ENCODE peak calls at places on chromosomes 11 and 22, in eight cellular contexts. R is cerebellum, D is stomach, Y is thoracic aorta, Q is Karpas-422, M is ecto neural progenitor cell, Z is HS-5, K is HFFc6. T is an unnamed sample.
A peak's percentile ranks its signal among the peaks of the same experiment; 100 is the strongest.

GRCh38 chr22:47174671-47175111 is 412.2 kb downstream of the TBC1D22A start:
- DNase-seq in R (no peak), D (no peak), Y (no peak), Q (no peak), M (no peak), Z (no peak), K (no peak), T (no peak)

GRCh38 chr22:29201722-29202230 is 3.9 kb upstream of the EMID1 start:
- DNase-seq in R (no peak), D (no peak), Y (no peak), Q (no peak), M (peak; percentile 46), Z (no peak), K (no peak), T (no peak)

GRCh38 chr22:49297286-49297870 is 530.3 kb downstream of the BRD1 start:
- DNase-seq in R (no peak), D (peak; percentile 10), Y (no peak), Q (no peak), M (peak; percentile 28), Z (no peak), K (no peak), T (no peak)

GRCh38 chr11:85752890-85753581 is 57.9 kb downstream of the SYTL2 start:
- DNase-seq in R (no peak), D (peak; percentile 49), Y (no peak), Q (no peak), M (no peak), Z (no peak), K (no peak), T (no peak)

GRCh38 chr11:132452616-132453015 is 1079.7 kb downstream of the OPCML start:
- DNase-seq in R (no peak), D (no peak), Y (no peak), Q (no peak), M (no peak), Z (no peak), K (no peak), T (no peak)

GRCh38 chr11:120546312-120547205 is 35.0 kb downstream of the GRIK4 start:
- DNase-seq in R (no peak), D (peak; percentile 31), Y (peak; percentile 47), Q (no peak), M (no peak), Z (peak; percentile 86), K (peak; percentile 95), T (peak; percentile 46)

GRCh38 chr11:111871693-111872161 is 346 bp upstream of the ALG9 start:
- DNase-seq in R (peak; percentile 43), D (no peak), Y (no peak), Q (peak; percentile 49), M (no peak), Z (peak; percentile 2), K (no peak), T (no peak)

GRCh38 chr11:127804775-127805446 is 782.4 kb downstream of the ETS1 start:
- DNase-seq in R (no peak), D (no peak), Y (no peak), Q (no peak), M (no peak), Z (no peak), K (no peak), T (no peak)

GRCh38 chr22:30828187-30829155 is 133.8 kb downstream of the OSBP2 start:
- DNase-seq in R (no peak), D (peak; percentile 15), Y (no peak), Q (no peak), M (no peak), Z (no peak), K (no peak), T (no peak)

GRCh38 chr11:117199061-117199915 is at the start of gene TAGLN:
- DNase-seq in R (no peak), D (peak; percentile 47), Y (peak; percentile 85), Q (no peak), M (peak; percentile 86), Z (no peak), K (peak; percentile 94), T (peak; percentile 49)

GRCh38 chr11:128491195-128491936 is 96.0 kb downstream of the ETS1 start:
- DNase-seq in R (no peak), D (no peak), Y (no peak), Q (no peak), M (no peak), Z (no peak), K (no peak), T (no peak)

GRCh38 chr22:50114221-50114981 is 24.6 kb downstream of the MOV10L1 start:
- DNase-seq in R (no peak), D (no peak), Y (no peak), Q (no peak), M (no peak), Z (peak; percentile 61), K (peak; percentile 74), T (no peak)

GRCh38 chr22:44755000-44755399 is 2.6 kb downstream of the ARHGAP8 start:
- DNase-seq in R (no peak), D (no peak), Y (no peak), Q (no peak), M (no peak), Z (no peak), K (no peak), T (no peak)

GRCh38 chr11:57345555-57346151 is 7.5 kb downstream of the P2RX3 start:
- DNase-seq in R (peak; percentile 85), D (peak; percentile 85), Y (no peak), Q (peak; percentile 89), M (peak; percentile 76), Z (peak; percentile 47), K (peak; percentile 49), T (peak; percentile 79)

GRCh38 chr22:37051629-37052385 is at the start of gene KCTD17:
- DNase-seq in R (peak; percentile 89), D (peak; percentile 70), Y (no peak), Q (peak; percentile 92), M (peak; percentile 80), Z (no peak), K (peak; percentile 43), T (peak; percentile 79)

GRCh38 chr22:33438273-33438672 is 380.1 kb upstream of the SYN3 start:
- DNase-seq in R (peak; percentile 81), D (no peak), Y (no peak), Q (no peak), M (no peak), Z (peak; percentile 10), K (peak; percentile 73), T (peak; percentile 21)

GRCh38 chr22:46453006-46453828 is 84.2 kb downstream of the CELSR1 start:
- DNase-seq in R (no peak), D (peak; percentile 85), Y (no peak), Q (no peak), M (no peak), Z (no peak), K (no peak), T (no peak)

GRCh38 chr11:72295471-72295870 is 51.5 kb upstream of the PHOX2A start:
- DNase-seq in R (no peak), D (no peak), Y (no peak), Q (no peak), M (no peak), Z (no peak), K (no peak), T (no peak)

GRCh38 chr22:36406721-36407120 is 19.0 kb upstream of the MYH9 start:
- DNase-seq in R (no peak), D (no peak), Y (no peak), Q (no peak), M (no peak), Z (no peak), K (no peak), T (no peak)

GRCh38 chr22:30978304-30978962 is 9.4 kb downstream of the TUG1 start:
- DNase-seq in R (no peak), D (no peak), Y (no peak), Q (no peak), M (no peak), Z (no peak), K (no peak), T (no peak)

GRCh38 chr11:77201370-77201769 is 73.3 kb downstream of the MYO7A start:
- DNase-seq in R (no peak), D (no peak), Y (no peak), Q (no peak), M (no peak), Z (no peak), K (no peak), T (no peak)

GRCh38 chr11:94675788-94676187 is 92.4 kb upstream of the AMOTL1 start:
- DNase-seq in R (no peak), D (no peak), Y (no peak), Q (no peak), M (no peak), Z (no peak), K (no peak), T (no peak)

GRCh38 chr22:36760716-36761115 is 15.2 kb downstream of the IFT27 start:
- DNase-seq in R (no peak), D (no peak), Y (no peak), Q (no peak), M (no peak), Z (no peak), K (no peak), T (no peak)

GRCh38 chr22:27489265-27489675 is 312.3 kb downstream of the MN1 start:
- DNase-seq in R (no peak), D (peak; percentile 71), Y (no peak), Q (no peak), M (no peak), Z (peak; percentile 25), K (peak; percentile 15), T (peak; percentile 60)

GRCh38 chr11:116384407-116384806 is 388.4 kb downstream of the BUD13 start:
- DNase-seq in R (no peak), D (no peak), Y (no peak), Q (no peak), M (no peak), Z (no peak), K (no peak), T (no peak)

GRCh38 chr11:95419915-95420314 is 188.9 kb upstream of the SESN3 start:
- DNase-seq in R (no peak), D (no peak), Y (no peak), Q (no peak), M (no peak), Z (peak; percentile 53), K (no peak), T (no peak)

GRCh38 chr11:11752688-11753087 is 89.1 kb upstream of the USP47 start:
- DNase-seq in R (no peak), D (no peak), Y (no peak), Q (no peak), M (no peak), Z (no peak), K (no peak), T (no peak)

GRCh38 chr11:133576351-133576750 is 44.0 kb upstream of the OPCML start:
- DNase-seq in R (no peak), D (no peak), Y (no peak), Q (no peak), M (peak; percentile 53), Z (no peak), K (no peak), T (no peak)

GRCh38 chr11:2927851-2928604 is 1.2 kb downstream of the PHLDA2 start:
- DNase-seq in R (no peak), D (no peak), Y (no peak), Q (no peak), M (no peak), Z (no peak), K (peak; percentile 19), T (peak; percentile 38)

GRCh38 chr22:19497245-19497644 is 17.5 kb downstream of the CDC45 start:
- DNase-seq in R (no peak), D (no peak), Y (no peak), Q (no peak), M (no peak), Z (no peak), K (peak; percentile 87), T (no peak)

GRCh38 chr11:11491589-11491988 is 130.2 kb downstream of the GALNT18 start:
- DNase-seq in R (no peak), D (no peak), Y (no peak), Q (no peak), M (no peak), Z (no peak), K (no peak), T (no peak)

GRCh38 chr11:2132874-2133480 is 6.2 kb downstream of the IGF2 start:
- DNase-seq in R (no peak), D (no peak), Y (no peak), Q (no peak), M (no peak), Z (no peak), K (no peak), T (no peak)

GRCh38 chr11:117563556-117563955 is 233.5 kb downstream of the DSCAML1 start:
- DNase-seq in R (no peak), D (no peak), Y (no peak), Q (no peak), M (no peak), Z (no peak), K (no peak), T (no peak)

GRCh38 chr11:35030716-35031213 is 108.2 kb upstream of the CD44 start:
- DNase-seq in R (no peak), D (no peak), Y (peak; percentile 28), Q (no peak), M (no peak), Z (peak; percentile 93), K (peak; percentile 95), T (peak; percentile 41)

T was measured in Calu3.